ENCODE peak calls at places on chromosomes 5 and 9, in eight cellular contexts. One of them, this sample, is unnamed.
A peak's percentile ranks its signal among the peaks of the same experiment; 100 is the strongest.

GRCh38 chr9:83708515-83709158 is 879 bp upstream of the UBQLN1 start:
- DNase-seq in effector memory CD4-positive, alpha-beta T cell: peak; percentile 32
- DNase-seq in gastrocnemius medialis: peak; percentile 92
- DNase-seq in A549: peak; percentile 70
- DNase-seq in GM23248: peak; percentile 85
- DNase-seq in body of pancreas: peak; percentile 84
- DNase-seq in transverse colon: peak; percentile 81
- DNase-seq in sigmoid colon: peak; percentile 91
- DNase-seq in this sample: peak; percentile 66

GRCh38 chr5:56910123-56910951 is 941 bp downstream of the SETD9 start:
- DNase-seq in body of pancreas: peak; percentile 49
- DNase-seq in A549: no peak
- DNase-seq in gastrocnemius medialis: no peak
- DNase-seq in GM23248: peak; percentile 81
- DNase-seq in transverse colon: peak; percentile 59
- DNase-seq in sigmoid colon: peak; percentile 77
- DNase-seq in effector memory CD4-positive, alpha-beta T cell: no peak
- DNase-seq in this sample: no peak

GRCh38 chr5:126656397-126657007 is 55.8 kb downstream of the PHAX start:
- DNase-seq in sigmoid colon: no peak
- DNase-seq in A549: peak; percentile 59
- DNase-seq in transverse colon: no peak
- DNase-seq in effector memory CD4-positive, alpha-beta T cell: no peak
- DNase-seq in GM23248: peak; percentile 71
- DNase-seq in gastrocnemius medialis: no peak
- DNase-seq in body of pancreas: no peak
- DNase-seq in this sample: peak; percentile 51

GRCh38 chr9:94874316-94874715 is 147.8 kb downstream of the AOPEP start:
- DNase-seq in gastrocnemius medialis: no peak
- DNase-seq in A549: no peak
- DNase-seq in effector memory CD4-positive, alpha-beta T cell: no peak
- DNase-seq in GM23248: peak; percentile 88
- DNase-seq in sigmoid colon: no peak
- DNase-seq in transverse colon: no peak
- DNase-seq in body of pancreas: no peak
- DNase-seq in this sample: no peak

GRCh38 chr5:73469878-73470277 is 21.3 kb upstream of the FOXD1 start:
- DNase-seq in A549: no peak
- DNase-seq in transverse colon: no peak
- DNase-seq in effector memory CD4-positive, alpha-beta T cell: no peak
- DNase-seq in body of pancreas: no peak
- DNase-seq in sigmoid colon: no peak
- DNase-seq in gastrocnemius medialis: no peak
- DNase-seq in GM23248: no peak
- DNase-seq in this sample: no peak

GRCh38 chr5:179863449-179864085 is 5.0 kb upstream of the MRNIP start:
- DNase-seq in gastrocnemius medialis: no peak
- DNase-seq in body of pancreas: no peak
- DNase-seq in effector memory CD4-positive, alpha-beta T cell: no peak
- DNase-seq in A549: no peak
- DNase-seq in sigmoid colon: peak; percentile 56
- DNase-seq in GM23248: no peak
- DNase-seq in transverse colon: no peak
- DNase-seq in this sample: peak; percentile 8

GRCh38 chr5:149938272-149938671 is 6.3 kb downstream of the PDE6A start:
- DNase-seq in A549: peak; percentile 91
- DNase-seq in effector memory CD4-positive, alpha-beta T cell: no peak
- DNase-seq in transverse colon: peak; percentile 74
- DNase-seq in body of pancreas: peak; percentile 12
- DNase-seq in sigmoid colon: no peak
- DNase-seq in GM23248: peak; percentile 80
- DNase-seq in gastrocnemius medialis: no peak
- DNase-seq in this sample: peak; percentile 58

GRCh38 chr9:124428751-124429529 is 13.7 kb upstream of the PSMB7 start:
- DNase-seq in effector memory CD4-positive, alpha-beta T cell: no peak
- DNase-seq in A549: no peak
- DNase-seq in body of pancreas: no peak
- DNase-seq in sigmoid colon: peak; percentile 62
- DNase-seq in gastrocnemius medialis: no peak
- DNase-seq in transverse colon: no peak
- DNase-seq in GM23248: no peak
- DNase-seq in this sample: no peak

GRCh38 chr5:57386958-57387357 is 95.7 kb downstream of the ACTBL2 start:
- DNase-seq in transverse colon: no peak
- DNase-seq in sigmoid colon: no peak
- DNase-seq in effector memory CD4-positive, alpha-beta T cell: no peak
- DNase-seq in GM23248: peak; percentile 77
- DNase-seq in gastrocnemius medialis: no peak
- DNase-seq in A549: peak; percentile 12
- DNase-seq in body of pancreas: no peak
- DNase-seq in this sample: no peak

GRCh38 chr5:132229236-132229635 is 1.6 kb upstream of the P4HA2 start:
- DNase-seq in A549: no peak
- DNase-seq in GM23248: no peak
- DNase-seq in gastrocnemius medialis: no peak
- DNase-seq in effector memory CD4-positive, alpha-beta T cell: no peak
- DNase-seq in sigmoid colon: peak; percentile 38
- DNase-seq in transverse colon: peak; percentile 4
- DNase-seq in body of pancreas: no peak
- DNase-seq in this sample: no peak

GRCh38 chr5:173984218-173984617 is 4.8 kb upstream of the C5orf47 start:
- DNase-seq in body of pancreas: no peak
- DNase-seq in sigmoid colon: no peak
- DNase-seq in gastrocnemius medialis: no peak
- DNase-seq in transverse colon: no peak
- DNase-seq in A549: peak; percentile 49
- DNase-seq in GM23248: peak; percentile 32
- DNase-seq in effector memory CD4-positive, alpha-beta T cell: no peak
- DNase-seq in this sample: peak; percentile 21

GRCh38 chr5:179980767-179981166 is 73.1 kb upstream of the TBC1D9B start:
- DNase-seq in body of pancreas: no peak
- DNase-seq in transverse colon: no peak
- DNase-seq in sigmoid colon: no peak
- DNase-seq in A549: no peak
- DNase-seq in effector memory CD4-positive, alpha-beta T cell: no peak
- DNase-seq in GM23248: no peak
- DNase-seq in gastrocnemius medialis: no peak
- DNase-seq in this sample: no peak

GRCh38 chr5:98307811-98308210 is 465.7 kb upstream of the RGMB start:
- DNase-seq in body of pancreas: no peak
- DNase-seq in transverse colon: no peak
- DNase-seq in GM23248: peak; percentile 87
- DNase-seq in A549: no peak
- DNase-seq in effector memory CD4-positive, alpha-beta T cell: no peak
- DNase-seq in sigmoid colon: no peak
- DNase-seq in gastrocnemius medialis: no peak
- DNase-seq in this sample: peak; percentile 0

GRCh38 chr9:89779416-89779815 is 174.6 kb downstream of the GADD45G start:
- DNase-seq in transverse colon: no peak
- DNase-seq in GM23248: peak; percentile 20
- DNase-seq in body of pancreas: no peak
- DNase-seq in A549: no peak
- DNase-seq in gastrocnemius medialis: no peak
- DNase-seq in sigmoid colon: no peak
- DNase-seq in effector memory CD4-positive, alpha-beta T cell: no peak
- DNase-seq in this sample: no peak

GRCh38 chr9:114389612-114390368 is 2.0 kb upstream of the AKNA start:
- DNase-seq in gastrocnemius medialis: no peak
- DNase-seq in body of pancreas: no peak
- DNase-seq in effector memory CD4-positive, alpha-beta T cell: no peak
- DNase-seq in A549: no peak
- DNase-seq in transverse colon: no peak
- DNase-seq in GM23248: no peak
- DNase-seq in sigmoid colon: no peak
- DNase-seq in this sample: no peak
- H3K4me1 ChIP-seq in gastrocnemius medialis: peaks cover 16% of the 10 kb centered on the region
- H3K4me1 ChIP-seq in body of pancreas: peaks cover 30% of the 10 kb centered on the region
- H3K4me1 ChIP-seq in effector memory CD4-positive, alpha-beta T cell: peaks cover 65% of the 10 kb centered on the region
- H3K4me1 ChIP-seq in A549: peaks cover 14% of the 10 kb centered on the region
- H3K4me1 ChIP-seq in transverse colon: peaks cover 94% of the 10 kb centered on the region
- H3K4me1 ChIP-seq in GM23248: peaks cover 13% of the 10 kb centered on the region
- H3K4me1 ChIP-seq in sigmoid colon: peaks cover 53% of the 10 kb centered on the region
- H3K4me1 ChIP-seq in this sample: peaks cover 9% of the 10 kb centered on the region

GRCh38 chr5:17810734-17811133 is 176.5 kb downstream of the TAF11L14 start:
- DNase-seq in GM23248: no peak
- DNase-seq in gastrocnemius medialis: no peak
- DNase-seq in sigmoid colon: no peak
- DNase-seq in body of pancreas: no peak
- DNase-seq in effector memory CD4-positive, alpha-beta T cell: no peak
- DNase-seq in A549: no peak
- DNase-seq in transverse colon: no peak
- DNase-seq in this sample: no peak
- H3K27ac ChIP-seq in GM23248: no peak overlapping the region
- H3K27ac ChIP-seq in gastrocnemius medialis: no peak overlapping the region
- H3K27ac ChIP-seq in sigmoid colon: no peak overlapping the region
- H3K27ac ChIP-seq in body of pancreas: no peak overlapping the region
- H3K27ac ChIP-seq in effector memory CD4-positive, alpha-beta T cell: no peak overlapping the region
- H3K27ac ChIP-seq in A549: no peak overlapping the region
- H3K27ac ChIP-seq in transverse colon: no peak overlapping the region
- H3K27ac ChIP-seq in this sample: no peak overlapping the region

DNA sequence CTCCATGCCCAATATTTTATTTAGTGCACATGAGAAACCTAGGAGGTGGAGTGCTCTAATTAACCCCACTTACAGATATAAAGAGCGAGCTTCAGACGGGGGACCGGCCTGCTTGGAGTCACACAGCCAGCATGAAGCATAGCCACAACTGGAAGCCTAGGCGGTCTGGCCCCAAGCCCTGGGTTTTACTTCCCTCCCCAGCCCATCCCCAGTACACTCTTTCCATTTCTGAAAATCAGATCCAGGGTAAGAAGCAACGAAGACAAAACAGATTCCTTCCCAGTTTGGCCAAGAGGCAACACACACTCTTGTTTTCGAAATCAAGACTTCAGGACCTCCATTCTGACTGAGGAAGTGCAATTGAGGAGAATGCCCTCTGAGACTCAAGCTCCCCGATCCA is 27.1 kb downstream of the KCNMB1 start:
- DNase-seq in A549: no peak
- DNase-seq in gastrocnemius medialis: no peak
- DNase-seq in GM23248: no peak
- DNase-seq in effector memory CD4-positive, alpha-beta T cell: no peak
- DNase-seq in body of pancreas: no peak
- DNase-seq in sigmoid colon: peak; percentile 82
- DNase-seq in transverse colon: no peak
- DNase-seq in this sample: no peak
- H3K4me1 ChIP-seq in A549: no peaks in the 10 kb centered on the region
- H3K4me1 ChIP-seq in gastrocnemius medialis: no peaks in the 10 kb centered on the region
- H3K4me1 ChIP-seq in GM23248: no peaks in the 10 kb centered on the region
- H3K4me1 ChIP-seq in effector memory CD4-positive, alpha-beta T cell: no peaks in the 10 kb centered on the region
- H3K4me1 ChIP-seq in body of pancreas: no peaks in the 10 kb centered on the region
- H3K4me1 ChIP-seq in sigmoid colon: peaks cover 42% of the 10 kb centered on the region
- H3K4me1 ChIP-seq in transverse colon: peaks cover 22% of the 10 kb centered on the region
- H3K4me1 ChIP-seq in this sample: no peaks in the 10 kb centered on the region

GRCh38 chr5:141567513-141568117 is 51.2 kb downstream of the DIAPH1 start:
- DNase-seq in A549: no peak
- DNase-seq in transverse colon: no peak
- DNase-seq in body of pancreas: no peak
- DNase-seq in gastrocnemius medialis: no peak
- DNase-seq in GM23248: peak; percentile 52
- DNase-seq in sigmoid colon: no peak
- DNase-seq in effector memory CD4-positive, alpha-beta T cell: no peak
- DNase-seq in this sample: no peak

GRCh38 chr5:141560725-141561483 is 57.9 kb downstream of the DIAPH1 start:
- DNase-seq in A549: peak; percentile 73
- DNase-seq in sigmoid colon: peak; percentile 97
- DNase-seq in GM23248: peak; percentile 96
- DNase-seq in effector memory CD4-positive, alpha-beta T cell: no peak
- DNase-seq in gastrocnemius medialis: peak; percentile 89
- DNase-seq in body of pancreas: peak; percentile 96
- DNase-seq in transverse colon: peak; percentile 80
- DNase-seq in this sample: peak; percentile 46

GRCh38 chr5:141570655-141571054 is 48.1 kb downstream of the DIAPH1 start:
- DNase-seq in transverse colon: no peak
- DNase-seq in gastrocnemius medialis: no peak
- DNase-seq in A549: no peak
- DNase-seq in GM23248: no peak
- DNase-seq in sigmoid colon: no peak
- DNase-seq in body of pancreas: no peak
- DNase-seq in effector memory CD4-positive, alpha-beta T cell: no peak
- DNase-seq in this sample: no peak

GRCh38 chr5:141564216-141564692 is 54.5 kb downstream of the DIAPH1 start:
- DNase-seq in A549: peak; percentile 95
- DNase-seq in gastrocnemius medialis: peak; percentile 59
- DNase-seq in GM23248: peak; percentile 93
- DNase-seq in body of pancreas: peak; percentile 91
- DNase-seq in transverse colon: peak; percentile 59
- DNase-seq in sigmoid colon: peak; percentile 72
- DNase-seq in effector memory CD4-positive, alpha-beta T cell: peak; percentile 41
- DNase-seq in this sample: peak; percentile 89

GRCh38 chr5:141565826-141566575 is 52.8 kb downstream of the DIAPH1 start:
- DNase-seq in gastrocnemius medialis: no peak
- DNase-seq in GM23248: peak; percentile 65
- DNase-seq in transverse colon: no peak
- DNase-seq in sigmoid colon: no peak
- DNase-seq in A549: no peak
- DNase-seq in body of pancreas: no peak
- DNase-seq in effector memory CD4-positive, alpha-beta T cell: no peak
- DNase-seq in this sample: no peak
- H3K27ac ChIP-seq in gastrocnemius medialis: peak overlapping the region; percentile 77
- H3K27ac ChIP-seq in GM23248: peak overlapping the region; percentile 68
- H3K27ac ChIP-seq in transverse colon: no peak overlapping the region
- H3K27ac ChIP-seq in sigmoid colon: no peak overlapping the region
- H3K27ac ChIP-seq in A549: no peak overlapping the region
- H3K27ac ChIP-seq in body of pancreas: no peak overlapping the region
- H3K27ac ChIP-seq in effector memory CD4-positive, alpha-beta T cell: no peak overlapping the region
- H3K27ac ChIP-seq in this sample: no peak overlapping the region

This sample was measured in small intestine.